ENCODE peak calls at places on chromosome 16, in ten cellular contexts. M is hepatocyte, S is PC-9, Q is esophagus muscularis mucosa, V is fibroblast of the aortic adventitia, R is lung, L is lower lobe of right lung, I is thoracic aorta, H is esophagus squamous epithelium, W is uterus. Z is an unnamed sample.

GRCh38 chr16:28260193-28260592 is 32.1 kb upstream of the SBK1 start:
- DNase-seq in L (no peak), H (no peak), R (no peak), Q (no peak), W (no peak), I (no peak), M (no peak), V (peak; percentile 9), S (no peak), Z (no peak)

GRCh38 chr16:10870137-10870776 is 6.7 kb upstream of the CIITA start:
- DNase-seq in V (no peak), W (no peak), S (no peak), R (no peak), Q (no peak), L (no peak), I (no peak), M (no peak), H (no peak), Z (no peak)

GRCh38 chr16:85162478-85163277 is 50.4 kb upstream of the CIBAR2 start:
- DNase-seq in M (peak; percentile 69), S (no peak), W (peak; percentile 80), Q (no peak), V (peak; percentile 84), R (no peak), I (peak; percentile 49), H (no peak), L (no peak), Z (no peak)

GRCh38 chr16:15961060-15961511 is 11.7 kb downstream of the ABCC1 start:
- DNase-seq in R (no peak), Q (no peak), I (no peak), L (no peak), H (no peak), S (no peak), W (no peak), M (no peak), V (peak; percentile 29), Z (no peak)

GRCh38 chr16:57151369-57151768 is 34.5 kb downstream of the PSME3IP1 start:
- DNase-seq in S (no peak), H (no peak), R (no peak), Q (peak; percentile 75), W (no peak), L (no peak), I (no peak), V (no peak), M (no peak), Z (no peak)

GRCh38 chr16:65808735-65809134 is 557.8 kb upstream of the CDH5 start:
- DNase-seq in V (no peak), I (no peak), L (no peak), H (no peak), S (no peak), W (no peak), Q (peak; percentile 31), M (no peak), R (no peak), Z (no peak)

GRCh38 chr16:51556694-51557327 is 405.7 kb upstream of the SALL1 start:
- DNase-seq in Q (peak; percentile 90), L (no peak), M (peak; percentile 55), R (no peak), H (no peak), I (no peak), W (peak; percentile 76), V (peak; percentile 91), S (no peak), Z (no peak)

GRCh38 chr16:81809567-81809966 is 30.5 kb downstream of the PLCG2 start:
- DNase-seq in R (no peak), W (no peak), L (no peak), M (no peak), V (no peak), I (no peak), Q (no peak), S (no peak), H (no peak), Z (no peak)

GRCh38 chr16:995087-995486 is 13.5 kb downstream of the SOX8 start:
- DNase-seq in S (no peak), I (no peak), H (no peak), V (peak; percentile 24), W (no peak), Q (no peak), M (no peak), L (no peak), R (no peak), Z (no peak)

GRCh38 chr16:1333854-1334719 is 642 bp downstream of the BAIAP3 start:
- DNase-seq in S (no peak), M (no peak), W (no peak), L (no peak), H (no peak), Q (no peak), I (no peak), V (no peak), R (no peak), Z (no peak)

GRCh38 chr16:56849690-56850680 is 15.0 kb upstream of the SLC12A3 start:
- DNase-seq in S (no peak), V (peak; percentile 52), Q (no peak), W (no peak), L (no peak), R (no peak), I (no peak), H (no peak), M (no peak), Z (no peak)

GRCh38 chr16:56241596-56241995 is 50.3 kb downstream of the GNAO1 start:
- DNase-seq in W (no peak), H (no peak), Q (no peak), M (no peak), S (peak; percentile 18), R (no peak), V (no peak), I (no peak), L (no peak), Z (no peak)

GRCh38 chr16:19680972-19681371 is 37.1 kb downstream of the KNOP1 start:
- DNase-seq in W (no peak), I (no peak), L (no peak), S (peak; percentile 70), H (no peak), Q (no peak), R (no peak), V (no peak), M (no peak), Z (no peak)
- TF ChIP-seq CTCF in W (no peak), I (no peak), L (no peak), S (peak; percentile 23), H (no peak), Q (no peak), R (no peak), V (no peak), M (no peak), Z (no peak)

GRCh38 chr16:86570542-86571196 is 4.0 kb downstream of the FOXC2 start:
- DNase-seq in M (no peak), H (no peak), R (no peak), I (no peak), Q (no peak), L (no peak), S (no peak), V (no peak), W (no peak), Z (no peak)
- H3K4me3 ChIP-seq in M (no peak overlapping the region), H (no peak overlapping the region), R (no peak overlapping the region), I (peak overlapping the region; percentile 94), Q (no peak overlapping the region), L (no peak overlapping the region), S (no peak overlapping the region), V (peak overlapping the region; percentile 85), W (no peak overlapping the region), Z (no peak overlapping the region)

GRCh38 chr16:5490499-5490898 is 392.9 kb upstream of the EEF2KMT start:
- DNase-seq in L (peak; percentile 52), I (no peak), Q (no peak), R (no peak), H (no peak), V (no peak), W (no peak), S (peak; percentile 13), M (peak; percentile 75), Z (no peak)
- TF ChIP-seq CTCF in L (peak; percentile 55), I (no peak), Q (no peak), R (no peak), H (peak; percentile 54), V (peak; percentile 10), W (no peak), S (peak; percentile 78), M (peak; percentile 87), Z (peak; percentile 81)

GRCh38 chr16:12295395-12295794 is 318.9 kb downstream of the SNX29 start:
- DNase-seq in L (no peak), R (no peak), V (peak; percentile 14), H (no peak), I (no peak), M (no peak), Q (no peak), S (no peak), W (no peak), Z (no peak)
- H3K4me3 ChIP-seq in L (no peak overlapping the region), R (no peak overlapping the region), V (no peak overlapping the region), H (no peak overlapping the region), I (no peak overlapping the region), M (no peak overlapping the region), Q (no peak overlapping the region), S (no peak overlapping the region), W (no peak overlapping the region), Z (no peak overlapping the region)

DNA sequence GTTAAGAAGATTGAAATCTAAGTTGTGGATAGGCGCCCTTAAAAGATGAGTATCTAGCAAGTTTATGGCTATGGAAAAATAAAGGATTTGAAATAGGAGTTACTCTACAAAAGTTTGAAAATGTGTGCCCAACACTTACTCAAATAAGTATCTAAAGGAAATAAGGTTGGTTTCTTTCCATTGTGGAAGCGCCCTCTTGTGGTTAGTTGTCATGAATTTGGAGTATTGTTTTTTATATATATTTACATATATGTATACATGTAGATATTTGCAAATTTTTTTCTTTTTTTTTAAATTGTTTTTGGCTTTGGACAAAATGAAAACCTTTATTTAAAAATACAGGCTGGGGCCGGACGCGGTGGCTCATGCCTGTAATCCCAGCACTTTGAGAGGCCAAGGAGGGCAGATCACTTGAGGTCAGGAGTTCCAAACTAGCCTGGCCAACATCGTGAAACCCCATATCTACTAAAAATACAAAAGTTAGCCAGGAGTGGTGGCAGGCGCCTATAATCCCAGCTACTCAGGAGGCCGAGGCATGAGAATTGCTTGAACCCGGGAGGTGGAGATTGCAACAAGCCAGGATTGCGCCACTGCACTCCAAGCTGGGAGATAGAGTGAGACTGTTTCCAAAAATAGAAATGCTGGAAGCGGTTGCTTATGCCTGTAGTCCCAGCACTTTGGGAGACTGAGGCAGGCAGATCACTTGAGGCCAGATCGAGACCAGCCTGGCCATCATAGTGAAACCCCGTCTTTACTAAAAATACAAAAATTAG is 24.0 kb upstream of the VPS4A start:
- DNase-seq in R (peak; percentile 56), V (peak; percentile 88), M (peak; percentile 79), Q (no peak), S (peak; percentile 6), L (peak; percentile 76), I (peak; percentile 31), W (peak; percentile 77), H (no peak), Z (peak; percentile 52)
- TF ChIP-seq CTCF in R (peak; percentile 35), V (peak; percentile 50), M (peak; percentile 85), Q (peak; percentile 61), S (peak; percentile 75), L (peak; percentile 59), I (peak; percentile 59), W (peak; percentile 57), H (peak; percentile 39), Z (peak; percentile 43)

GRCh38 chr16:24138024-24138423 is 118.1 kb upstream of the CACNG3 start:
- DNase-seq in M (no peak), W (no peak), R (no peak), V (no peak), H (no peak), I (no peak), Q (no peak), L (no peak), S (no peak), Z (no peak)
- H3K4me3 ChIP-seq in M (no peak overlapping the region), W (no peak overlapping the region), R (no peak overlapping the region), V (no peak overlapping the region), H (no peak overlapping the region), I (no peak overlapping the region), Q (no peak overlapping the region), L (no peak overlapping the region), S (no peak overlapping the region), Z (no peak overlapping the region)